ENCODE peak calls at places on chromosomes 6 and 20, in four cellular contexts. S, Q, D and J are unnamed samples.

GRCh38 chr20:59385461-59385860 is 85.0 kb downstream of the EDN3 start:
- DNase-seq in S (no peak), D (peak), Q (no peak), J (peak)

GRCh38 chr6:127997472-127998164 is 96.8 kb upstream of the THEMIS start:
- DNase-seq in S (no peak), D (no peak), Q (no peak), J (no peak)

GRCh38 chr6:32109114-32109764 is at the start of gene TNXB:
- DNase-seq in Q (no peak), S (no peak), D (no peak), J (no peak)

GRCh38 chr6:158818580-158819212 is 472 bp downstream of the EZR start:
- DNase-seq in S (peak), Q (no peak), D (peak), J (peak)

GRCh38 chr6:43331876-43332275 is 23.2 kb upstream of the CRIP3 start:
- DNase-seq in Q (no peak), D (no peak), S (no peak), J (no peak)

GRCh38 chr20:64223526-64224067 is 32.0 kb upstream of the PCMTD2 start:
- DNase-seq in S (peak), D (peak), Q (peak), J (peak)

GRCh38 chr6:16270178-16270794 is 31.9 kb downstream of the GMPR start:
- DNase-seq in S (no peak), Q (no peak), D (no peak), J (no peak)

GRCh38 chr20:24746351-24746685 is 202.8 kb upstream of the CST7 start:
- DNase-seq in D (no peak), S (no peak), Q (no peak), J (peak)

GRCh38 chr6:161459008-161459407 is 185.1 kb upstream of the AGPAT4 start:
- DNase-seq in S (no peak), D (no peak), Q (no peak), J (no peak)

GRCh38 chr20:40860487-40860902 is 168.1 kb upstream of the TOP1 start:
- DNase-seq in Q (no peak), S (peak), D (peak), J (no peak)
- H4K5ac ChIP-seq in Q (no peak), S (no peak), D (no peak), J (no peak)

DNA sequence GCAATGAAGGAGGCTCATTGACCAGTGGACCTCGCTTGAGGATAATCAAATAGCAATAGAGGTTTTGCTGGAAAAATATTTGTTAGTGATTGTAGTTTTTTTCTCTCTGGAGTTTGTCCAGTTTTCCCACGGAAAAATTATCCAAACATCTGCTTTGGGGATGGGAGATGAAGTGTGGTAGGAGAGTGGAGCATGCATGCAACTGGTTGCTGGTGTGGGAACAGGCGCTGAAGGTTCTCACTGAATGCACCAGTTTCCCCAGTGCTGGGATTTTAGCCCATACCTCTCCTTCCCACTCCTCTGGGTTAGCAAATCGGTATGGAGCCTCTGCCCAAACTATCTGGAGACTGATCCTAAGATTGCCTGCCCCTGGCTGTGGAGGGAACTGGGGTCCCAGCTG is 281.7 kb upstream of the TAB2 start:
- DNase-seq in S (no peak), Q (no peak), D (no peak), J (no peak)
- H2AK5ac ChIP-seq in S (peak), Q (no peak), D (no peak), J (no peak)

GRCh38 chr20:57008217-57008616 is 258.2 kb downstream of the BMP7 start:
- DNase-seq in Q (no peak), D (no peak), S (no peak), J (no peak)

GRCh38 chr20:57005146-57005933 is 261.1 kb downstream of the BMP7 start:
- DNase-seq in Q (no peak), S (no peak), D (no peak), J (no peak)

GRCh38 chr20:57007171-57007540 is 259.3 kb downstream of the BMP7 start:
- DNase-seq in Q (no peak), D (no peak), S (no peak), J (no peak)

GRCh38 chr20:57004416-57004815 is 262.0 kb downstream of the BMP7 start:
- DNase-seq in S (no peak), D (no peak), Q (no peak), J (no peak)

GRCh38 chr20:57006411-57007170 is 259.9 kb downstream of the BMP7 start:
- DNase-seq in Q (no peak), S (no peak), D (peak), J (no peak)
- H3K27ac ChIP-seq in Q (no peak), S (no peak), D (no peak), J (no peak)

GRCh38 chr6:7730852-7731251 is 5.0 kb downstream of the BMP6 start:
- DNase-seq in S (peak), Q (no peak), D (peak), J (no peak)

GRCh38 chr6:7730003-7730402 is 4.1 kb downstream of the BMP6 start:
- DNase-seq in D (no peak), Q (no peak), S (no peak), J (no peak)

GRCh38 chr6:7730411-7730810 is 4.5 kb downstream of the BMP6 start:
- DNase-seq in Q (no peak), D (no peak), S (peak), J (no peak)

GRCh38 chr6:7732219-7732618 is 6.3 kb downstream of the BMP6 start:
- DNase-seq in D (peak), S (no peak), Q (no peak), J (no peak)

GRCh38 chr6:7731289-7731688 is 5.4 kb downstream of the BMP6 start:
- DNase-seq in S (no peak), Q (no peak), D (no peak), J (no peak)
- H4K5ac ChIP-seq in S (no peak), Q (no peak), D (no peak), J (no peak)

GRCh38 chr20:62417981-62418708 is 9.2 kb downstream of the RBBP8NL start:
- DNase-seq in S (no peak), D (no peak), Q (no peak), J (no peak)
- H2AK5ac ChIP-seq in S (no peak), D (no peak), Q (no peak), J (no peak)

DNA sequence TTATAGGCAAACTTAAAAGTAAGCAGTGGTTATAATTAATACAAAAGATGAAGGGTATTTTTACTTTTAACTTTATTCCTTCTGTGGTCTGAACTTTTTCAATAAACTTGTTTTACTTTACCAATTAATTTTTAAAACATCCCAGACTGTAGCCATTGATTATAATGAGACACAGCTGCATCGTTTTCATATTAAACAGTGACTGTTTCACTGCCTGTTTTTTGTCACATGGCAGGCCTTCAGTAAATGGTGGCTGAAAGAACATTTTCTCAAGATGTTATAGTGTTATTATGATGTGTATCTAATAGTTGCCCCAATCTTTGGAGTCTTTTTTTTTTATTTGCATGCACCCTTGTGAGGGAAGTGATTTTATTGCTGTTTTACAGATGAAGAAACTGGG is 95.1 kb downstream of the PLCB4 start:
- DNase-seq in Q (no peak), D (no peak), S (no peak), J (no peak)
- H3K27ac ChIP-seq in Q (no peak), D (no peak), S (no peak), J (no peak)

DNA sequence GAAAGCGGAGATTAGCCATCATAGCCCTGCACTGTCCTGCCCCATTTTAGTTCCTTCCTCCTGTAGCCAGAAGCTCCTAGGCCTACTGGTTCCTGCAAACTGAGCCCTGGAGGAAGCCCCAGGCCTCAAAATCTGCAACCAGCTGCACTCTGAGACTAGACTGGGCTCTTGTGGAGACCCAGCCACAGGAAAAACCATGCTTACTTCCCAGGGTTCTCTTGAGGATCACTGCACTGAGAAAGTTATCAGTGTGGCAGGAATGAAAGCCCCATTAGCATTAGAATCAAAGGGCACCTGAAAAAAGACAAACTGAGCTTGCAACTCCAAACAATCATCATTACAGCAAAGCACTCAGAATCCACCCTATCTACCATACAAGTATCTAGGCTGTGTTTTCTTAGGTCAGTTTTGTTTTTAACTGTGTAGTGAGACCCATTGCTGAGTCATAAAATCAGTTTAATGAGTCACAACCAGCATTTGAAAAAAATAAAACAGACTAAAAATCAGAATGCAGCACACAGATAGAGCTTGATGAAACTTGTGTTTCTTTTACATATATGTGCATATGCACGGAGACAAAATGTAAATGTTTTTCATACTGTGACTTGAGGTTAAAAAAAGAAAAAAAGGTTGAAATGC is 91.0 kb downstream of the UNC5CL start:
- DNase-seq in S (peak), Q (no peak), D (peak), J (peak)
- H4K5ac ChIP-seq in S (peak), Q (peak), D (no peak), J (no peak)